ENCODE peak calls at places on chromosomes 2 and 18, in ten cellular contexts. R is AG09309, C is dorsolateral prefrontal cortex, J is mesothelial cell of epicardium, V is PC-3, B is GM12865, P is MCF 10A, U is RWPE1, Y is fibroblast of the aortic adventitia, M is bronchial epithelial cell. L is an unnamed sample.

GRCh38 chr18:3148930-3149535 is 70.7 kb downstream of the MYOM1 start:
- DNase-seq in P (peak; percentile 62), J (no peak), V (peak; percentile 57), M (peak; percentile 72), R (peak; percentile 8), U (peak; percentile 30), B (no peak), Y (no peak), C (no peak), L (peak; percentile 29)

GRCh38 chr18:73826098-73826497 is 321.5 kb downstream of the FBXO15 start:
- DNase-seq in C (no peak), J (no peak), Y (peak; percentile 18), V (no peak), U (no peak), B (no peak), M (peak; percentile 8), P (no peak), R (no peak), L (peak; percentile 41)

GRCh38 chr2:180873219-180873618 is 107.2 kb upstream of the UBE2E3 start:
- DNase-seq in R (no peak), C (no peak), Y (no peak), P (no peak), J (no peak), U (no peak), V (no peak), M (no peak), B (no peak), L (no peak)

GRCh38 chr18:61690418-61691138 is 202.2 kb downstream of the RNF152 start:
- DNase-seq in M (no peak), B (no peak), C (no peak), J (no peak), R (no peak), P (no peak), Y (no peak), U (no peak), V (no peak), L (no peak)

GRCh38 chr2:57987835-57988573 is 58.6 kb upstream of the VRK2 start:
- DNase-seq in B (no peak), M (no peak), J (no peak), Y (peak; percentile 47), R (no peak), U (no peak), P (peak; percentile 61), V (peak; percentile 76), C (no peak), L (peak; percentile 6)

GRCh38 chr2:231518771-231519170 is 11.5 kb downstream of the NMUR1 start:
- DNase-seq in B (no peak), U (no peak), C (no peak), P (no peak), Y (no peak), M (no peak), J (no peak), V (no peak), R (no peak), L (no peak)

GRCh38 chr18:6161549-6161948 is 253.2 kb downstream of the L3MBTL4 start:
- DNase-seq in Y (no peak), J (no peak), P (no peak), U (no peak), R (no peak), M (no peak), C (no peak), V (no peak), B (peak; percentile 19), L (no peak)

GRCh38 chr18:48926420-48926857 is 24.3 kb downstream of the SMAD7 start:
- DNase-seq in P (no peak), Y (no peak), B (no peak), R (no peak), M (no peak), V (no peak), U (no peak), C (no peak), J (no peak), L (no peak)

GRCh38 chr18:295756-296155 is 27.9 kb upstream of the THOC1 start:
- DNase-seq in U (no peak), P (no peak), Y (peak; percentile 68), B (no peak), C (no peak), M (no peak), J (no peak), R (peak; percentile 39), V (no peak), L (peak; percentile 71)

GRCh38 chr18:58527116-58528010 is 101.5 kb downstream of the ALPK2 start:
- DNase-seq in B (no peak), M (no peak), Y (peak; percentile 20), U (no peak), R (no peak), P (no peak), J (no peak), V (no peak), C (no peak), L (peak; percentile 62)

GRCh38 chr2:21382980-21383520 is 259.3 kb downstream of the TDRD15 start:
- DNase-seq in P (no peak), U (no peak), C (peak; percentile 66), R (no peak), B (no peak), M (no peak), Y (no peak), J (no peak), V (no peak), L (no peak)

GRCh38 chr2:175750195-175750594 is 251.9 kb downstream of the LNPK start:
- DNase-seq in J (no peak), M (no peak), P (no peak), C (no peak), R (no peak), V (no peak), U (no peak), Y (no peak), B (no peak), L (no peak)

GRCh38 chr2:148615446-148615845 is 29.1 kb upstream of the EPC2 start:
- DNase-seq in P (no peak), M (no peak), B (no peak), Y (no peak), J (no peak), U (no peak), R (no peak), V (no peak), C (no peak), L (no peak)

GRCh38 chr18:79738041-79738461 is 58.4 kb downstream of the CTDP1 start:
- DNase-seq in R (no peak), U (no peak), M (no peak), B (no peak), V (no peak), Y (no peak), P (no peak), C (no peak), J (no peak), L (no peak)

GRCh38 chr2:85648619-85649018 is 19.4 kb downstream of the SFTPB start:
- DNase-seq in U (peak; percentile 25), R (no peak), Y (peak; percentile 62), V (peak; percentile 51), C (no peak), B (peak; percentile 46), M (no peak), J (no peak), P (peak; percentile 69), L (peak; percentile 66)

GRCh38 chr18:45838302-45839070 is 13.0 kb downstream of the SIGLEC15 start:
- DNase-seq in C (no peak), P (no peak), M (no peak), R (no peak), B (no peak), J (no peak), Y (no peak), V (no peak), U (no peak), L (no peak)

DNA sequence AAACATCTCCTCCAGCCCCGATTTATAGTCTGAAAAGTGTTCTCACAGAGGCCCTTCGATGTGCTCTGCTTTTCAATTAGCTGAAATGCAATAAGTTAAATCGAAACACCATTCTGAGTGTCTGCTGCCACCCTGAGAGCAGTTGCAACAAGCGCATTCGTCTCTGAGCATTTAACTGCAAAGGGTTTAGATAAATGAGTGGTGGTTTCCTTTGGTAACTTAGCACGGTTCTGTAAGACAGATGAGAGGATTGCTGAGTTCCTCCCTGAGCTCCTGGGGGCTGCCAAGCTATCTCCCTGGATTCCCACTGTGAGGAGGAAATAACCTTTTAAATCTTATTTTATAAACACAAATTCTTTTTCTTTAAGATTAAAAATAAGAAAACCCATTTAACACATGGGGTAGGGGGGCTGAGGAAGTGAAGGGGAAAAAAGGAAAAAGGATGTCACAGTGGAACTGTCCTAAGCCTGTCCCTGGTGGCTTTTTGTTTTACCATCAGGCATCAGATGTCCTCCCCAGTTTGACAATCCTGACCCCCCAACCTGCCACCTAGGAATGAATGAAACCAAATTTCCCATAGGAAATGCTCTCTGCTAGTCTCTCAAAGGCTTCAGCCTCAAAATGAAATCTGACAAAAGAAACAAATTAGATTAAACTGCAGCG is 56.4 kb upstream of the CREB1 start:
- DNase-seq in Y (peak; percentile 92), B (peak; percentile 73), U (peak; percentile 49), P (peak; percentile 77), R (peak; percentile 68), C (peak; percentile 62), J (no peak), M (peak; percentile 81), V (peak; percentile 86), L (peak; percentile 85)
- TF ChIP-seq CTCF in Y (peak; percentile 87), B (peak; percentile 60), U (peak; percentile 85), P (peak; percentile 71), R (peak; percentile 86), C (peak; percentile 67), J (no peak), M (peak; percentile 77), V (peak; percentile 92), L (peak; percentile 96)

GRCh38 chr2:179686718-179687342 is 174.6 kb downstream of the ZNF385B start:
- DNase-seq in C (no peak), Y (peak; percentile 18), V (peak; percentile 53), M (peak; percentile 17), U (no peak), R (no peak), P (peak; percentile 42), B (no peak), J (no peak), L (peak; percentile 49)
- TF ChIP-seq CTCF in C (no peak), Y (no peak), V (no peak), M (no peak), U (no peak), R (no peak), P (no peak), B (no peak), J (no peak), L (no peak)

GRCh38 chr2:112577756-112578155 is 6.7 kb upstream of the CHCHD5 start:
- DNase-seq in B (no peak), V (no peak), C (no peak), M (no peak), P (no peak), J (no peak), R (no peak), U (no peak), Y (peak; percentile 50), L (peak; percentile 51)
- TF ChIP-seq CTCF in B (no peak), V (no peak), C (no peak), M (no peak), P (no peak), J (no peak), R (peak; percentile 20), U (no peak), Y (peak; percentile 40), L (peak; percentile 44)

GRCh38 chr2:166106431-166107015 is 21.3 kb downstream of the SCN1A start:
- DNase-seq in C (no peak), R (no peak), Y (peak; percentile 47), B (peak; percentile 28), J (no peak), V (peak; percentile 37), U (no peak), P (peak; percentile 31), M (peak; percentile 36), L (no peak)
- TF ChIP-seq CTCF in C (no peak), R (peak; percentile 19), Y (peak; percentile 54), B (peak; percentile 23), J (no peak), V (peak; percentile 63), U (no peak), P (no peak), M (peak; percentile 38), L (peak; percentile 20)